ENCODE peak calls at places on chromosomes 4 and X, in four cellular contexts. Q is keratinocyte, E is esophagus muscularis mucosa, C is AG04449. D is an unnamed sample.

GRCh38 chrX:128800138-128800537 is 723.2 kb downstream of the SMARCA1 start:
- DNase-seq in E (no peak), Q (no peak), C (no peak), D (no peak)

GRCh38 chr4:99790796-99791617 is 25.6 kb upstream of the DAPP1 start:
- DNase-seq in E (no peak), C (no peak), Q (no peak), D (peak)

GRCh38 chr4:115113382-115114106 is at the start of gene NDST4:
- DNase-seq in Q (no peak), C (no peak), E (no peak), D (peak)

GRCh38 chr4:20431422-20432014 is 179.8 kb downstream of the SLIT2 start:
- DNase-seq in E (no peak), Q (no peak), C (no peak), D (no peak)

GRCh38 chrX:118116308-118117068 is at the start of gene KLHL13:
- DNase-seq in Q (no peak), C (no peak), E (no peak), D (no peak)

GRCh38 chrX:131792356-131792749 is 230.7 kb upstream of the STK26 start:
- DNase-seq in Q (peak), C (no peak), E (no peak), D (peak)

GRCh38 chr4:72444104-72444503 is 124.9 kb downstream of the ADAMTS3 start:
- DNase-seq in E (no peak), C (no peak), Q (no peak), D (no peak)

GRCh38 chr4:22595684-22596083 is 79.8 kb upstream of the ADGRA3 start:
- DNase-seq in Q (no peak), E (peak), C (no peak), D (no peak)

GRCh38 chr4:66956426-66956825 is 588.9 kb downstream of the CENPC start:
- DNase-seq in C (no peak), Q (no peak), E (no peak), D (no peak)

GRCh38 chr4:19300213-19300612 is 951.5 kb upstream of the SLIT2 start:
- DNase-seq in C (peak), E (no peak), Q (no peak), D (no peak)

GRCh38 chrX:3026074-3026588 is 15.1 kb upstream of the ARSF start:
- DNase-seq in Q (no peak), E (no peak), C (no peak), D (no peak)

GRCh38 chr4:20044502-20044911 is 207.2 kb upstream of the SLIT2 start:
- DNase-seq in C (peak), Q (no peak), E (no peak), D (no peak)

GRCh38 chr4:72507167-72507566 is 61.9 kb downstream of the ADAMTS3 start:
- DNase-seq in E (no peak), Q (no peak), C (no peak), D (no peak)

GRCh38 chr4:40186665-40187014 is 10.2 kb upstream of the RHOH start:
- DNase-seq in E (no peak), Q (no peak), C (no peak), D (no peak)

GRCh38 chr4:7193040-7193958 is 961 bp downstream of the SORCS2 start:
- DNase-seq in C (no peak), Q (no peak), E (no peak), D (no peak)

GRCh38 chr4:169385356-169385755 is 114.6 kb upstream of the SH3RF1 start:
- DNase-seq in C (peak), Q (no peak), E (no peak), D (no peak)

GRCh38 chr4:64205376-64205775 is 203.9 kb downstream of the TECRL start:
- DNase-seq in E (no peak), Q (no peak), C (no peak), D (no peak)

GRCh38 chr4:80989921-80990544 is 40.5 kb upstream of the BMP3 start:
- DNase-seq in E (no peak), C (peak), Q (peak), D (peak)

GRCh38 chrX:70613295-70613694 is 168.7 kb downstream of the DLG3 start:
- DNase-seq in Q (no peak), C (no peak), E (no peak), D (no peak)

GRCh38 chr4:742742-743311 is 37.2 kb downstream of the PCGF3 start:
- DNase-seq in C (no peak), Q (no peak), E (no peak), D (no peak)

GRCh38 chr4:27357283-27357682 is 496.6 kb downstream of the STIM2 start:
- DNase-seq in E (no peak), Q (no peak), C (no peak), D (no peak)

GRCh38 chrX:50770702-50771101 is 43.3 kb downstream of the SHROOM4 start:
- DNase-seq in C (no peak), Q (no peak), E (no peak), D (peak)

GRCh38 chrX:41332408-41332987 is 1.5 kb upstream of the DDX3X start:
- DNase-seq in E (no peak), C (no peak), Q (no peak), D (no peak)

GRCh38 chrX:43949669-43950068 is 23.5 kb downstream of the NDP start:
- DNase-seq in C (no peak), Q (no peak), E (no peak), D (no peak)

GRCh38 chrX:148288451-148288850 is 212.0 kb upstream of the AFF2 start:
- DNase-seq in Q (no peak), C (no peak), E (no peak), D (no peak)

GRCh38 chr4:40662962-40663604 is 33.4 kb upstream of the RBM47 start:
- DNase-seq in E (no peak), C (peak), Q (no peak), D (peak)

GRCh38 chrX:55715847-55716246 is 1.7 kb upstream of the RRAGB start:
- DNase-seq in E (no peak), C (no peak), Q (no peak), D (no peak)
- TF ChIP-seq CTCF in E (no peak), C (no peak), Q (no peak), D (no peak)

GRCh38 chrX:125436855-125437254 is 117.2 kb downstream of the TEX13C start:
- DNase-seq in C (no peak), Q (no peak), E (no peak), D (no peak)
- TF ChIP-seq CTCF in C (no peak), Q (no peak), E (peak), D (peak)

GRCh38 chr4:78592104-78592783 is 40.7 kb downstream of the ANXA3 start:
- DNase-seq in Q (no peak), E (no peak), C (no peak), D (no peak)
- TF ChIP-seq CTCF in Q (peak), E (peak), C (no peak), D (peak)

GRCh38 chr4:102868782-102869568 is at the start of gene CISD2:
- DNase-seq in C (no peak), Q (peak), E (peak), D (peak)
- TF ChIP-seq CTCF in C (no peak), Q (no peak), E (no peak), D (no peak)

DNA sequence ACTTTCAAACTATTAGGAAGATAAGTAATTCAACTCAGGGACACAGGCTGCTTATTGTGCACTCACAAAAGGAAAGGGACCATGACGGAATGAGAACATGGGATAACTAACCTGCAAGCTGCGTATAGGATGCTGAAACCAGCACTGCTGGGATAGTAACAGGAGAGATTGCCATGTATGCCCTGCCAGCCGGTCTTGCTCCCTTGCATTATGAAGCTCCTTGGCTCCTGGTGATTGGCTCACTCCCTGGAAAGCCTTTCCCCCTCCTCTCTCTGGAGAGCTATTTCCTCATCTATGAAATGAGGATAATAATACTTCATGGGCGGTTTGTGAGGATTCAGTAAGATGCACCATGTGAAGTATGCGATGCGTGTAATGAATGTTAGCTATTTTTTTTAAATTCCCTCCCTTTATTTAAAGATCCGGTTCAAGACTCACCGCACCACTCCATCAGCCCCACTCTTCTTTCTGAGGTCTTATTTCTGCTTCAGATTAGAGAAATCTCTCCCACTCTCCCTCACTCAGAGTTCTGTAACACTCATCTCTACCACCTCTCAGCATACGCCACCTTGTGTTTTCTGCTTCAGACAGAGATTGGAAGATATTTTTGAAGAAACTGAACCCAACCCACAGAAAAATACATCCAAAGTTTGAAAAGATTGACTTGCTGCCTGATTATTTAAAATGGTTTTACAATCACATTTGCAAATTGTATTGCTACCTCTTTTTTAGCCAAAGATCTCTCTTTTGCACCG is 18.4 kb downstream of the MSMO1 start:
- DNase-seq in E (no peak), Q (no peak), C (no peak), D (no peak)
- TF ChIP-seq CTCF in E (no peak), Q (no peak), C (peak), D (peak)

D was measured in kidney epithelial cell.